ENCODE peak calls at places on chromosomes 2 and 18, in eight cellular contexts. A is ovary; O is A172; H is BE2C; X is cardiac fibroblast; G is CD4-positive, alpha-beta memory T cell; C is RKO; K is body of pancreas. M is an unnamed sample.

GRCh38 chr2:143841935-143842334 is 678.0 kb downstream of the ZEB2 start:
- DNase-seq in A (no peak), O (no peak), H (peak; percentile 7), X (peak; percentile 36), G (no peak), C (no peak), K (no peak), M (no peak)

GRCh38 chr2:43110442-43110871 is 115.9 kb downstream of the ZFP36L2 start:
- DNase-seq in A (peak; percentile 49), O (peak; percentile 77), H (no peak), X (peak; percentile 69), G (no peak), C (no peak), K (peak; percentile 48), M (no peak)

GRCh38 chr18:72995558-72995957 is 127.8 kb upstream of the NETO1 start:
- DNase-seq in A (no peak), O (no peak), H (no peak), X (no peak), G (no peak), C (no peak), K (no peak), M (no peak)

GRCh38 chr18:67730884-67731283 is 214.4 kb upstream of the DSEL start:
- DNase-seq in A (no peak), O (peak; percentile 33), H (no peak), X (peak; percentile 92), G (no peak), C (peak; percentile 76), K (no peak), M (no peak)

GRCh38 chr2:18745431-18746272 is 156.3 kb upstream of the NT5C1B start:
- DNase-seq in A (no peak), O (no peak), H (no peak), X (no peak), G (no peak), C (no peak), K (no peak), M (no peak)

GRCh38 chr18:79933765-79934164 is 17.7 kb downstream of the SLC66A2 start:
- DNase-seq in A (no peak), O (no peak), H (no peak), X (peak; percentile 58), G (no peak), C (no peak), K (peak; percentile 73), M (no peak)

GRCh38 chr2:163733301-163733938 is 2.4 kb downstream of the FIGN start:
- DNase-seq in A (peak; percentile 33), O (no peak), H (peak; percentile 14), X (peak; percentile 55), G (no peak), C (no peak), K (no peak), M (no peak)

GRCh38 chr2:145380436-145381017 is 860.6 kb upstream of the ZEB2 start:
- DNase-seq in A (no peak), O (peak; percentile 83), H (no peak), X (peak; percentile 67), G (no peak), C (peak; percentile 63), K (no peak), M (no peak)

GRCh38 chr18:37689841-37690240 is 124.2 kb upstream of the CELF4 start:
- DNase-seq in A (no peak), O (no peak), H (no peak), X (no peak), G (no peak), C (no peak), K (no peak), M (no peak)

GRCh38 chr2:10359731-10360329 is 57.1 kb downstream of the HPCAL1 start:
- DNase-seq in A (no peak), O (no peak), H (no peak), X (no peak), G (no peak), C (no peak), K (no peak), M (no peak)

GRCh38 chr2:127355407-127356008 is 32.3 kb downstream of the MAP3K2 start:
- DNase-seq in A (no peak), O (peak; percentile 32), H (no peak), X (peak; percentile 24), G (peak; percentile 48), C (peak; percentile 19), K (no peak), M (peak; percentile 21)

M was measured in immature natural killer cell.